ENCODE peak calls at places on chromosomes 5 and 9, in seven cellular contexts. One of them, this sample, is unnamed.

GRCh38 chr9:27614551-27614950 is 41.3 kb upstream of the C9orf72 start:
- DNase-seq in GM12878: no peak
- DNase-seq in HepG2: no peak
- DNase-seq in K562: no peak
- DNase-seq in HCT116: no peak
- DNase-seq in SK-N-SH: no peak
- DNase-seq in H1: no peak
- DNase-seq in this sample: no peak

GRCh38 chr5:107337281-107337680 is 333.5 kb downstream of the EFNA5 start:
- DNase-seq in GM12878: no peak
- DNase-seq in HepG2: no peak
- DNase-seq in K562: no peak
- DNase-seq in HCT116: peak; percentile 45
- DNase-seq in SK-N-SH: no peak
- DNase-seq in H1: no peak
- DNase-seq in this sample: no peak

GRCh38 chr5:172897691-172898512 is 61.3 kb upstream of the RPL26L1 start:
- DNase-seq in GM12878: no peak
- DNase-seq in HepG2: no peak
- DNase-seq in K562: no peak
- DNase-seq in HCT116: no peak
- DNase-seq in SK-N-SH: no peak
- DNase-seq in H1: no peak
- DNase-seq in this sample: no peak

GRCh38 chr5:141431286-141431685 is 979 bp downstream of the PCDHGA12 start:
- DNase-seq in GM12878: no peak
- DNase-seq in HepG2: no peak
- DNase-seq in K562: no peak
- DNase-seq in HCT116: no peak
- DNase-seq in SK-N-SH: no peak
- DNase-seq in H1: no peak
- DNase-seq in this sample: no peak

GRCh38 chr9:69452110-69452780 is 127.2 kb downstream of the ENTREP1 start:
- DNase-seq in GM12878: no peak
- DNase-seq in HepG2: no peak
- DNase-seq in K562: no peak
- DNase-seq in HCT116: no peak
- DNase-seq in SK-N-SH: no peak
- DNase-seq in H1: no peak
- DNase-seq in this sample: no peak

GRCh38 chr9:123320814-123321213 is 35.2 kb upstream of the CRB2 start:
- DNase-seq in GM12878: no peak
- DNase-seq in HepG2: no peak
- DNase-seq in K562: no peak
- DNase-seq in HCT116: no peak
- DNase-seq in SK-N-SH: no peak
- DNase-seq in H1: no peak
- DNase-seq in this sample: no peak

GRCh38 chr9:7079051-7079450 is 321.3 kb downstream of the KDM4C start:
- DNase-seq in GM12878: no peak
- DNase-seq in HepG2: no peak
- DNase-seq in K562: no peak
- DNase-seq in HCT116: no peak
- DNase-seq in SK-N-SH: no peak
- DNase-seq in H1: no peak
- DNase-seq in this sample: no peak

GRCh38 chr9:125241863-125242739 is 958 bp upstream of the HSPA5 start:
- DNase-seq in GM12878: no peak
- DNase-seq in HepG2: no peak
- DNase-seq in K562: no peak
- DNase-seq in HCT116: no peak
- DNase-seq in SK-N-SH: peak; percentile 53
- DNase-seq in H1: no peak
- DNase-seq in this sample: no peak

GRCh38 chr5:180201051-180201987 is 7.7 kb downstream of the RASGEF1C start:
- DNase-seq in GM12878: no peak
- DNase-seq in HepG2: peak; percentile 15
- DNase-seq in K562: peak; percentile 65
- DNase-seq in HCT116: peak; percentile 27
- DNase-seq in SK-N-SH: peak; percentile 66
- DNase-seq in H1: peak; percentile 29
- DNase-seq in this sample: peak; percentile 52

GRCh38 chr5:167030500-167031120 is 1260.8 kb upstream of the WWC1 start:
- DNase-seq in GM12878: no peak
- DNase-seq in HepG2: no peak
- DNase-seq in K562: peak; percentile 1
- DNase-seq in HCT116: no peak
- DNase-seq in SK-N-SH: peak; percentile 15
- DNase-seq in H1: peak; percentile 64
- DNase-seq in this sample: no peak

GRCh38 chr9:21155501-21155900 is 11.0 kb downstream of the IFNA21 start:
- DNase-seq in GM12878: no peak
- DNase-seq in HepG2: no peak
- DNase-seq in K562: no peak
- DNase-seq in HCT116: no peak
- DNase-seq in SK-N-SH: no peak
- DNase-seq in H1: no peak
- DNase-seq in this sample: no peak

GRCh38 chr5:165497707-165498106 is 1992.3 kb downstream of the MAT2B start:
- DNase-seq in GM12878: no peak
- DNase-seq in HepG2: no peak
- DNase-seq in K562: peak; percentile 0
- DNase-seq in HCT116: no peak
- DNase-seq in SK-N-SH: peak; percentile 23
- DNase-seq in H1: peak; percentile 7
- DNase-seq in this sample: peak; percentile 18

GRCh38 chr5:53109436-53110127 is at the start of gene MOCS2:
- DNase-seq in GM12878: peak; percentile 64
- DNase-seq in HepG2: peak; percentile 81
- DNase-seq in K562: peak; percentile 95
- DNase-seq in HCT116: peak; percentile 70
- DNase-seq in SK-N-SH: peak; percentile 98
- DNase-seq in H1: peak; percentile 57
- DNase-seq in this sample: peak; percentile 96

GRCh38 chr5:166340039-166340438 is 1951.4 kb upstream of the WWC1 start:
- DNase-seq in GM12878: no peak
- DNase-seq in HepG2: no peak
- DNase-seq in K562: no peak
- DNase-seq in HCT116: no peak
- DNase-seq in SK-N-SH: no peak
- DNase-seq in H1: no peak
- DNase-seq in this sample: no peak

GRCh38 chr5:84242286-84242685 is 142.4 kb downstream of the EDIL3 start:
- DNase-seq in GM12878: no peak
- DNase-seq in HepG2: no peak
- DNase-seq in K562: no peak
- DNase-seq in HCT116: no peak
- DNase-seq in SK-N-SH: no peak
- DNase-seq in H1: no peak
- DNase-seq in this sample: no peak

GRCh38 chr5:126234563-126235195 is 188.5 kb upstream of the GRAMD2B start:
- DNase-seq in GM12878: no peak
- DNase-seq in HepG2: peak; percentile 13
- DNase-seq in K562: peak; percentile 20
- DNase-seq in HCT116: peak; percentile 37
- DNase-seq in SK-N-SH: peak; percentile 25
- DNase-seq in H1: no peak
- DNase-seq in this sample: peak; percentile 7

GRCh38 chr5:174532453-174533126 is 191.8 kb upstream of the MSX2 start:
- DNase-seq in GM12878: no peak
- DNase-seq in HepG2: peak; percentile 21
- DNase-seq in K562: peak; percentile 91
- DNase-seq in HCT116: peak; percentile 91
- DNase-seq in SK-N-SH: peak; percentile 48
- DNase-seq in H1: peak; percentile 80
- DNase-seq in this sample: peak; percentile 95

GRCh38 chr5:157459715-157460599 is at the start of gene NIPAL4:
- DNase-seq in GM12878: no peak
- DNase-seq in HepG2: no peak
- DNase-seq in K562: no peak
- DNase-seq in HCT116: no peak
- DNase-seq in SK-N-SH: peak; percentile 77
- DNase-seq in H1: no peak
- DNase-seq in this sample: peak; percentile 38

GRCh38 chr9:111807197-111807596 is 12.5 kb upstream of the SHOC1 start:
- DNase-seq in GM12878: no peak
- DNase-seq in HepG2: no peak
- DNase-seq in K562: no peak
- DNase-seq in HCT116: no peak
- DNase-seq in SK-N-SH: no peak
- DNase-seq in H1: no peak
- DNase-seq in this sample: no peak

GRCh38 chr5:181173420-181174342 is 26.3 kb downstream of the OR2V2 start:
- DNase-seq in GM12878: peak; percentile 84
- DNase-seq in HepG2: peak; percentile 39
- DNase-seq in K562: peak; percentile 87
- DNase-seq in HCT116: peak; percentile 86
- DNase-seq in SK-N-SH: peak; percentile 59
- DNase-seq in H1: peak; percentile 94
- DNase-seq in this sample: peak; percentile 74

GRCh38 chr5:151202381-151203139 is 21.3 kb downstream of the CCDC69 start:
- DNase-seq in GM12878: no peak
- DNase-seq in HepG2: no peak
- DNase-seq in K562: no peak
- DNase-seq in HCT116: peak; percentile 71
- DNase-seq in SK-N-SH: no peak
- DNase-seq in H1: no peak
- DNase-seq in this sample: peak; percentile 34

GRCh38 chr9:104743377-104743985 is 4.0 kb upstream of the NIPSNAP3A start:
- DNase-seq in GM12878: peak; percentile 58
- DNase-seq in HepG2: peak; percentile 68
- DNase-seq in K562: peak; percentile 82
- DNase-seq in HCT116: peak; percentile 51
- DNase-seq in SK-N-SH: peak; percentile 59
- DNase-seq in H1: no peak
- DNase-seq in this sample: peak; percentile 43

GRCh38 chr5:75279324-75279723 is 42.6 kb upstream of the ANKRD31 start:
- DNase-seq in GM12878: no peak
- DNase-seq in HepG2: no peak
- DNase-seq in K562: no peak
- DNase-seq in HCT116: no peak
- DNase-seq in SK-N-SH: no peak
- DNase-seq in H1: no peak
- DNase-seq in this sample: no peak

GRCh38 chr5:87413116-87413645 is 451 bp upstream of the CCNH start:
- DNase-seq in GM12878: no peak
- DNase-seq in HepG2: no peak
- DNase-seq in K562: no peak
- DNase-seq in HCT116: no peak
- DNase-seq in SK-N-SH: no peak
- DNase-seq in H1: no peak
- DNase-seq in this sample: no peak

GRCh38 chr9:128081052-128081451 is 13.0 kb downstream of the SLC25A25 start:
- DNase-seq in GM12878: no peak
- DNase-seq in HepG2: no peak
- DNase-seq in K562: peak; percentile 87
- DNase-seq in HCT116: no peak
- DNase-seq in SK-N-SH: peak; percentile 44
- DNase-seq in H1: no peak
- DNase-seq in this sample: no peak

DNA sequence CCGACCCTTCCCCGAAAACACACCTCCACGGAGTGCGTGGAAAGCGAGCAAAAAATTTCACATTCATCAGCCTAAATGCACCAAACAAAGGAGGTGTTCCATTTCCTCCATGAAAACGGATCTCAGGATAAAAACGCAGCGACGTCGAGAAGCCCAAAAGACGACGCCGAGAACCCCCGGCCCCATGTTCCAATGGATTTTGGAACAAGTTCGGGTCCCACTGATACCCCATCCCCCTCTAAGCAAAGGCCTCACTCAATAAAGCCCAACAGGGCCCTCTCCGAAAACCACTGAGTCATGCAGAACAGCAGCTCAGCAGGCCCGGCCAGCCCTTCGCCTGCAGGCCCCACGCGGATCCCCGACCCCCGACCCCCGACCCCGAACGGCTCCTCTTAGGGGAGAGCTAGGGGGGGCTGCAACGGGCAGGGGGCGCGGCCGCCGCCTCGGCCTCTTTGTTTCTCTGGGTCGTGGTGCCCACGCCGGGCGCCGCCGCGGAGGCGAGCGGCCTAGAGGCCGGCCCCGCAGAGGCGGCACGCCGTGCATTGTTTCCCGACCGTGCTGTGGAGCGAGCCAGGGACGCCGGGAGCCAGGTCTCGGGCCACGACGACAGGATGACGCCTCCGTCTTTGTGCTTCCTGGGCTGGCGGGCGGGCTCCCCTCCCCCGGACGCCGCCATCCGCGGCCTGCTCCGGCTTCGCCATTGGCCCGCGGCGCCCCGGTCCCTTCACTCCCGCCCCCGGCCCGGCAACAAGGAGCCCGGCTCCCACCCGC is 915 bp downstream of the ZFAND5 start:
- DNase-seq in GM12878: no peak
- DNase-seq in HepG2: peak; percentile 20
- DNase-seq in K562: peak; percentile 56
- DNase-seq in HCT116: no peak
- DNase-seq in SK-N-SH: peak; percentile 82
- DNase-seq in H1: no peak
- DNase-seq in this sample: peak; percentile 44
- TF ChIP-seq JUND in GM12878: no peak
- TF ChIP-seq JUND in HepG2: no peak
- TF ChIP-seq JUND in K562: no peak
- TF ChIP-seq JUND in HCT116: no peak
- TF ChIP-seq JUND in SK-N-SH: no peak
- TF ChIP-seq JUND in H1: no peak
- TF ChIP-seq JUND in this sample: no peak

DNA sequence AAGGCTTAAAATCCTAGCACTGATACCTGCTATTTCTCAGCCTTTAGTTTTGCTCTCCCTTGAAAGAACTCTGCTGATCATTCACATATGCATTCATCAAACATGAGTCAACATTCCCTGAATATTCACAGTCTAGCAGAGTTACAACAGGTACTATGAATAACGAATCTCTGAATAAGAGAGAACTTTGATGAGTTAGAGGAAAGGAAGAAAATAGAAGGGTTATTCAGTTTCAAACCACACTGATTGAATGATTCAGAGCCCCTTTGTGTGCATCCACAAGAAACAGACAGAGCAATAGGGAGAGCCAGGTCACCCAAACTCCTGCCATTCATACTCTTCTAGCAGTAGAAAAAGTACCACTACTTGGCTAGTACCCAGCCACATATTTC is 36.0 kb downstream of the FOXD1 start:
- DNase-seq in GM12878: no peak
- DNase-seq in HepG2: no peak
- DNase-seq in K562: no peak
- DNase-seq in HCT116: no peak
- DNase-seq in SK-N-SH: no peak
- DNase-seq in H1: no peak
- DNase-seq in this sample: no peak
- TF ChIP-seq JUND in GM12878: no peak
- TF ChIP-seq JUND in HepG2: no peak
- TF ChIP-seq JUND in K562: no peak
- TF ChIP-seq JUND in HCT116: peak; percentile 20
- TF ChIP-seq JUND in SK-N-SH: peak; percentile 86
- TF ChIP-seq JUND in H1: no peak
- TF ChIP-seq JUND in this sample: no peak

GRCh38 chr5:45796959-45797553 is 100.9 kb upstream of the HCN1 start:
- DNase-seq in GM12878: no peak
- DNase-seq in HepG2: no peak
- DNase-seq in K562: peak; percentile 51
- DNase-seq in HCT116: no peak
- DNase-seq in SK-N-SH: no peak
- DNase-seq in H1: no peak
- DNase-seq in this sample: no peak
- TF ChIP-seq JUND in GM12878: no peak
- TF ChIP-seq JUND in HepG2: no peak
- TF ChIP-seq JUND in K562: no peak
- TF ChIP-seq JUND in HCT116: no peak
- TF ChIP-seq JUND in SK-N-SH: no peak
- TF ChIP-seq JUND in H1: no peak
- TF ChIP-seq JUND in this sample: no peak

GRCh38 chr9:76090909-76091308 is 200.4 kb downstream of the PCSK5 start:
- DNase-seq in GM12878: no peak
- DNase-seq in HepG2: no peak
- DNase-seq in K562: no peak
- DNase-seq in HCT116: no peak
- DNase-seq in SK-N-SH: no peak
- DNase-seq in H1: no peak
- DNase-seq in this sample: no peak
- TF ChIP-seq JUND in GM12878: no peak
- TF ChIP-seq JUND in HepG2: no peak
- TF ChIP-seq JUND in K562: no peak
- TF ChIP-seq JUND in HCT116: no peak
- TF ChIP-seq JUND in SK-N-SH: no peak
- TF ChIP-seq JUND in H1: no peak
- TF ChIP-seq JUND in this sample: no peak